ENCODE peak calls at places on chromosomes 6 and 20, in five cellular contexts. V is HepG2, G is H1, R is NT2/D1, O is GM12878. N is an unnamed sample.

GRCh38 chr20:33896509-33896908 is 85.4 kb downstream of the CHMP4B start:
- DNase-seq in R (no peak), G (no peak), V (no peak), O (no peak), N (no peak)

GRCh38 chr6:10099648-10100047 is 315.2 kb downstream of the TFAP2A start:
- DNase-seq in R (no peak), V (no peak), O (no peak), G (no peak), N (no peak)

GRCh38 chr20:8656335-8656734 is 412.6 kb upstream of the PLCB4 start:
- DNase-seq in R (no peak), G (no peak), V (peak; percentile 14), O (no peak), N (no peak)

GRCh38 chr6:128914051-128914450 is 31.1 kb downstream of the LAMA2 start:
- DNase-seq in O (no peak), R (no peak), V (no peak), G (no peak), N (no peak)

GRCh38 chr6:168479421-168479820 is 38.4 kb downstream of the SMOC2 start:
- DNase-seq in O (no peak), V (no peak), R (no peak), G (no peak), N (no peak)

GRCh38 chr20:3739054-3739925 is 6.8 kb downstream of the HSPA12B start:
- DNase-seq in O (no peak), V (no peak), G (no peak), R (no peak), N (no peak)

GRCh38 chr6:13615802-13616140 is 636 bp downstream of the NOL7 start:
- DNase-seq in O (no peak), R (no peak), V (no peak), G (no peak), N (peak; percentile 40)

GRCh38 chr6:10429638-10430427 is 15.0 kb upstream of the TFAP2A start:
- DNase-seq in R (no peak), O (peak; percentile 53), V (peak; percentile 50), G (no peak), N (no peak)

GRCh38 chr6:14130431-14131075 is 13.0 kb downstream of the CD83 start:
- DNase-seq in O (no peak), G (no peak), R (no peak), V (no peak), N (no peak)

GRCh38 chr6:157045831-157046454 is 268.8 kb downstream of the ARID1B start:
- DNase-seq in R (peak; percentile 15), O (no peak), G (no peak), V (peak; percentile 29), N (peak; percentile 52)

GRCh38 chr6:85396159-85396808 is 53.6 kb upstream of the NT5E start:
- DNase-seq in V (peak; percentile 56), G (no peak), R (no peak), O (no peak), N (no peak)

GRCh38 chr6:53483423-53484353 is 61.2 kb downstream of the GCLC start:
- DNase-seq in V (peak; percentile 26), R (no peak), O (no peak), G (no peak), N (no peak)

GRCh38 chr20:40802886-40803285 is 113.8 kb upstream of the MAFB start:
- DNase-seq in V (no peak), G (no peak), R (no peak), O (no peak), N (no peak)

GRCh38 chr20:44008806-44009678 is 94.4 kb downstream of the TOX2 start:
- DNase-seq in G (no peak), O (no peak), V (no peak), R (no peak), N (no peak)

GRCh38 chr6:30820196-30820595 is 64.1 kb upstream of the DDR1 start:
- DNase-seq in O (no peak), V (peak; percentile 65), R (no peak), G (no peak), N (no peak)

GRCh38 chr6:73236147-73236750 is 11.0 kb upstream of the KHDC1L start:
- DNase-seq in O (no peak), G (no peak), R (no peak), V (no peak), N (no peak)

GRCh38 chr20:32975698-32976674 is 28.2 kb downstream of the SUN5 start:
- DNase-seq in R (no peak), G (no peak), O (no peak), V (peak; percentile 89), N (no peak)

GRCh38 chr6:11021003-11021402 is 23.1 kb downstream of the ELOVL2 start:
- DNase-seq in G (no peak), V (no peak), O (no peak), R (no peak), N (no peak)

GRCh38 chr6:54244430-54244829 is 63.8 kb upstream of the TINAG start:
- DNase-seq in V (peak; percentile 18), G (no peak), O (no peak), R (no peak), N (peak; percentile 12)

GRCh38 chr6:27294409-27294808 is 17.7 kb downstream of the POM121L2 start:
- DNase-seq in V (no peak), G (no peak), R (no peak), O (no peak), N (no peak)

GRCh38 chr20:53664121-53664520 is 70.5 kb upstream of the ZNF217 start:
- DNase-seq in R (no peak), G (no peak), O (no peak), V (no peak), N (no peak)

GRCh38 chr6:125273965-125274364 is 27.8 kb downstream of the HDDC2 start:
- DNase-seq in R (no peak), O (no peak), V (no peak), G (no peak), N (no peak)

GRCh38 chr6:163133017-163133416 is 281.5 kb upstream of the QKI start:
- DNase-seq in V (no peak), G (no peak), R (no peak), O (no peak), N (no peak)

GRCh38 chr6:142740449-142740848 is 204.5 kb downstream of the HIVEP2 start:
- DNase-seq in G (no peak), R (no peak), O (no peak), V (no peak), N (no peak)

GRCh38 chr20:13800728-13801134 is 15.9 kb downstream of the NDUFAF5 start:
- DNase-seq in G (no peak), V (peak; percentile 89), R (no peak), O (no peak), N (no peak)

GRCh38 chr6:163782436-163783003 is 368.0 kb downstream of the QKI start:
- DNase-seq in V (no peak), O (peak; percentile 25), R (no peak), G (no peak), N (no peak)

GRCh38 chr6:63740709-63741108 is 105.1 kb downstream of the PHF3 start:
- DNase-seq in V (no peak), G (no peak), R (no peak), O (no peak), N (no peak)

GRCh38 chr20:59829415-59830106 is 103.9 kb downstream of the SYCP2 start:
- DNase-seq in O (no peak), V (no peak), G (no peak), R (no peak), N (no peak)

GRCh38 chr20:43548273-43548880 is 10.4 kb upstream of the SGK2 start:
- DNase-seq in O (no peak), V (no peak), G (no peak), R (no peak), N (no peak)

GRCh38 chr20:39568090-39568489 is 605.9 kb downstream of the DHX35 start:
- DNase-seq in R (no peak), G (no peak), O (peak; percentile 53), V (no peak), N (no peak)

GRCh38 chr6:6781877-6782236 is 193.3 kb downstream of the LY86 start:
- DNase-seq in O (no peak), R (no peak), G (no peak), V (no peak), N (no peak)

GRCh38 chr6:123770247-123770949 is 33.3 kb upstream of the NKAIN2 start:
- DNase-seq in O (peak; percentile 19), G (no peak), R (no peak), V (no peak), N (no peak)

GRCh38 chr6:166629628-166630027 is 2.6 kb upstream of the RPS6KA2 start:
- DNase-seq in R (no peak), G (no peak), O (no peak), V (no peak), N (no peak)

GRCh38 chr6:42984924-42985475 is 630 bp downstream of the PPP2R5D start:
- DNase-seq in G (no peak), R (no peak), O (no peak), V (no peak), N (no peak)

GRCh38 chr6:163897030-163897429 is 482.5 kb downstream of the QKI start:
- DNase-seq in R (no peak), G (no peak), V (no peak), O (no peak), N (no peak)

DNA sequence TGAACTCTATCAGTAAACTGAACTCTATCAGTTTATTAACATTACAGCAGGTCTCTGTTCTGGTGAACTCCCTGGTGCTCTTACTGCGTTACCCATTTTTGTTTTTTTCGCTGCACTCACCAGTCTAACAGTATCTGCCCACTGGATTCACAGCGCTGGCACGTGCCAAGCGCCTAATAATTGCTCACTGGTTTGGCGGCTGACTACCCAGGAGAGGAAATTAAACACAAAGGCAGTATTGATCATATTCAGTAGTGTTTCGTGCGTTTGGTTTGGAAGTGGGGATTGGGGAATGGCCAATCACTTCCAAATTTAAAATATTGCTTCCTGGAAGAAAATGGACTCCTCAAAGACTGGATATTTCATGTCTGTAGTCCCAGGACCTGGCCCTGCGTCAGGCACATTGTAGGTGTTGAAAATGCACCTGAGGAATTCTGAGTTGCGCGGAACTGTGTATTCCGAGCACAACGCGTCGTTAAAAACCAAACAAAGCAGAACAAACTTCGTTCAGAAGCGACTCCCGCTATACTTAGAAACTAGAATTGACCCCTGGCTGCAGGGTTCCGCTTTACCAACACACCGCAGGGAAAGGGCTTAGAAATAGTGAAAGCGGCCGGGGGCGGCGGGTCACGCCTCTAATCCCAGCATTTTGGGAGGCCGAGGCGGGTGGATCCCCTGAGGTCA is 1.1 kb upstream of the RPS12 start:
- DNase-seq in G (no peak), O (no peak), R (no peak), V (peak; percentile 57), N (no peak)
- TF ChIP-seq SUZ12 in G (no peak), O (no peak), R (no peak), V (no peak), N (no peak)

DNA sequence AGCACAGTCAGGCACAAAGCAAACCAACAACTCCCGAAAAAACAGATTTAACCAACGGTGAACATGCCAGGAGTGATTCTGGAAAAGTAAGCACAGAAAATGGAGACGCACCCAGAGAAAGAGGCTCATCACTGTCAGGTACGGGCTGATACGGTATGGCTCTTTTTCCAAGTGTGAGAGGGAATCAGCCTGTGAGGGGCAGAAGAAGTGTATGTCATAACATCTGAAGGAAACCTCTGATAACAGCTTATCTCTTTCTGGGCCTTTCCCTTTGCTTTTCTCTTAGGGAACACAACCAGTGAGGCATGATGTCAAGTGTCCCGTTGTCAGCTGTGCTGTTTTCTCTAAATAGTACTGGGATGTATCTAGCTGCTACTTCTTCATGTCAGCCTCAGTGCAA is 32.1 kb downstream of the ARFGEF2 start:
- DNase-seq in R (no peak), O (no peak), V (no peak), G (no peak), N (no peak)
- TF ChIP-seq SUZ12 in R (no peak), O (no peak), V (no peak), G (no peak), N (no peak)

GRCh38 chr6:133242761-133243590 is 1.8 kb downstream of the EYA4 start:
- DNase-seq in O (no peak), R (no peak), V (no peak), G (no peak), N (peak; percentile 30)
- TF ChIP-seq SUZ12 in O (no peak), R (no peak), V (no peak), G (peak; percentile 64), N (no peak)

GRCh38 chr20:35828434-35828833 is 56.6 kb downstream of the PHF20 start:
- DNase-seq in R (no peak), V (no peak), G (no peak), O (no peak), N (no peak)
- TF ChIP-seq SUZ12 in R (no peak), V (no peak), G (no peak), O (no peak), N (no peak)

N was measured in HEK293T.